ENCODE peak calls at places on chromosomes 6 and 20, in seven cellular contexts. One of them, this sample, is unnamed.

GRCh38 chr6:2111162-2111677 is 134.2 kb downstream of the GMDS start:
- DNase-seq in CD4-positive, alpha-beta memory T cell: no peak
- DNase-seq in GM23248: peak
- DNase-seq in neural progenitor cell: no peak
- DNase-seq in spleen: no peak
- DNase-seq in fibroblast of mammary gland: peak
- DNase-seq in esophagus squamous epithelium: no peak
- DNase-seq in this sample: no peak

GRCh38 chr20:17921774-17922173 is 46.8 kb downstream of the SNX5 start:
- DNase-seq in spleen: no peak
- DNase-seq in neural progenitor cell: no peak
- DNase-seq in esophagus squamous epithelium: no peak
- DNase-seq in GM23248: no peak
- DNase-seq in CD4-positive, alpha-beta memory T cell: no peak
- DNase-seq in fibroblast of mammary gland: no peak
- DNase-seq in this sample: no peak

GRCh38 chr6:101931766-101932165 is 538.3 kb downstream of the GRIK2 start:
- DNase-seq in spleen: no peak
- DNase-seq in esophagus squamous epithelium: no peak
- DNase-seq in fibroblast of mammary gland: no peak
- DNase-seq in neural progenitor cell: no peak
- DNase-seq in GM23248: peak
- DNase-seq in CD4-positive, alpha-beta memory T cell: no peak
- DNase-seq in this sample: no peak

GRCh38 chr6:1381397-1382330 is 7.7 kb upstream of the FOXF2 start:
- DNase-seq in neural progenitor cell: peak
- DNase-seq in esophagus squamous epithelium: no peak
- DNase-seq in CD4-positive, alpha-beta memory T cell: peak
- DNase-seq in fibroblast of mammary gland: no peak
- DNase-seq in spleen: peak
- DNase-seq in GM23248: peak
- DNase-seq in this sample: no peak

GRCh38 chr6:75386050-75386770 is 101.6 kb upstream of the TMEM30A start:
- DNase-seq in neural progenitor cell: no peak
- DNase-seq in GM23248: peak
- DNase-seq in spleen: no peak
- DNase-seq in CD4-positive, alpha-beta memory T cell: no peak
- DNase-seq in fibroblast of mammary gland: peak
- DNase-seq in esophagus squamous epithelium: no peak
- DNase-seq in this sample: peak

GRCh38 chr6:100427452-100427851 is 37.3 kb downstream of the SIM1 start:
- DNase-seq in GM23248: no peak
- DNase-seq in fibroblast of mammary gland: no peak
- DNase-seq in esophagus squamous epithelium: no peak
- DNase-seq in spleen: no peak
- DNase-seq in CD4-positive, alpha-beta memory T cell: no peak
- DNase-seq in neural progenitor cell: no peak
- DNase-seq in this sample: no peak

GRCh38 chr6:158049055-158050028 is 67.7 kb downstream of the SYNJ2 start:
- DNase-seq in neural progenitor cell: no peak
- DNase-seq in esophagus squamous epithelium: no peak
- DNase-seq in GM23248: no peak
- DNase-seq in spleen: no peak
- DNase-seq in fibroblast of mammary gland: no peak
- DNase-seq in CD4-positive, alpha-beta memory T cell: no peak
- DNase-seq in this sample: no peak

GRCh38 chr6:152206072-152206818 is 398.8 kb downstream of the ESR1 start:
- DNase-seq in esophagus squamous epithelium: no peak
- DNase-seq in CD4-positive, alpha-beta memory T cell: peak
- DNase-seq in spleen: no peak
- DNase-seq in GM23248: peak
- DNase-seq in neural progenitor cell: peak
- DNase-seq in fibroblast of mammary gland: peak
- DNase-seq in this sample: peak

GRCh38 chr6:27247133-27247836 is at the start of gene PRSS16:
- DNase-seq in neural progenitor cell: no peak
- DNase-seq in spleen: no peak
- DNase-seq in CD4-positive, alpha-beta memory T cell: no peak
- DNase-seq in GM23248: no peak
- DNase-seq in fibroblast of mammary gland: no peak
- DNase-seq in esophagus squamous epithelium: no peak
- DNase-seq in this sample: no peak

GRCh38 chr6:125268765-125269164 is 33.0 kb downstream of the HDDC2 start:
- DNase-seq in GM23248: no peak
- DNase-seq in neural progenitor cell: no peak
- DNase-seq in spleen: no peak
- DNase-seq in CD4-positive, alpha-beta memory T cell: no peak
- DNase-seq in esophagus squamous epithelium: no peak
- DNase-seq in fibroblast of mammary gland: no peak
- DNase-seq in this sample: no peak

GRCh38 chr6:157107915-157108651 is 215.2 kb downstream of the TMEM242 start:
- DNase-seq in CD4-positive, alpha-beta memory T cell: no peak
- DNase-seq in fibroblast of mammary gland: peak
- DNase-seq in esophagus squamous epithelium: no peak
- DNase-seq in spleen: no peak
- DNase-seq in neural progenitor cell: no peak
- DNase-seq in GM23248: peak
- DNase-seq in this sample: no peak

GRCh38 chr6:76792394-76792793 is 670.9 kb downstream of the HTR1B start:
- DNase-seq in fibroblast of mammary gland: peak
- DNase-seq in spleen: no peak
- DNase-seq in GM23248: peak
- DNase-seq in neural progenitor cell: no peak
- DNase-seq in esophagus squamous epithelium: no peak
- DNase-seq in CD4-positive, alpha-beta memory T cell: no peak
- DNase-seq in this sample: no peak

GRCh38 chr20:13113731-13114130 is 105.0 kb downstream of the SPTLC3 start:
- DNase-seq in CD4-positive, alpha-beta memory T cell: no peak
- DNase-seq in spleen: no peak
- DNase-seq in esophagus squamous epithelium: no peak
- DNase-seq in fibroblast of mammary gland: no peak
- DNase-seq in neural progenitor cell: no peak
- DNase-seq in GM23248: peak
- DNase-seq in this sample: no peak

GRCh38 chr20:49803418-49803817 is 9.2 kb upstream of the SLC9A8 start:
- DNase-seq in fibroblast of mammary gland: no peak
- DNase-seq in neural progenitor cell: no peak
- DNase-seq in spleen: no peak
- DNase-seq in CD4-positive, alpha-beta memory T cell: no peak
- DNase-seq in esophagus squamous epithelium: no peak
- DNase-seq in GM23248: no peak
- DNase-seq in this sample: no peak

GRCh38 chr20:49798718-49799117 is 13.9 kb upstream of the SLC9A8 start:
- DNase-seq in spleen: no peak
- DNase-seq in GM23248: no peak
- DNase-seq in CD4-positive, alpha-beta memory T cell: no peak
- DNase-seq in neural progenitor cell: no peak
- DNase-seq in esophagus squamous epithelium: no peak
- DNase-seq in fibroblast of mammary gland: no peak
- DNase-seq in this sample: no peak

GRCh38 chr20:49799698-49800097 is 12.9 kb upstream of the SLC9A8 start:
- DNase-seq in spleen: no peak
- DNase-seq in CD4-positive, alpha-beta memory T cell: no peak
- DNase-seq in neural progenitor cell: no peak
- DNase-seq in esophagus squamous epithelium: no peak
- DNase-seq in GM23248: no peak
- DNase-seq in fibroblast of mammary gland: no peak
- DNase-seq in this sample: no peak

GRCh38 chr20:49804364-49804763 is 8.3 kb upstream of the SLC9A8 start:
- DNase-seq in esophagus squamous epithelium: no peak
- DNase-seq in spleen: no peak
- DNase-seq in fibroblast of mammary gland: no peak
- DNase-seq in CD4-positive, alpha-beta memory T cell: no peak
- DNase-seq in neural progenitor cell: no peak
- DNase-seq in GM23248: no peak
- DNase-seq in this sample: no peak

DNA sequence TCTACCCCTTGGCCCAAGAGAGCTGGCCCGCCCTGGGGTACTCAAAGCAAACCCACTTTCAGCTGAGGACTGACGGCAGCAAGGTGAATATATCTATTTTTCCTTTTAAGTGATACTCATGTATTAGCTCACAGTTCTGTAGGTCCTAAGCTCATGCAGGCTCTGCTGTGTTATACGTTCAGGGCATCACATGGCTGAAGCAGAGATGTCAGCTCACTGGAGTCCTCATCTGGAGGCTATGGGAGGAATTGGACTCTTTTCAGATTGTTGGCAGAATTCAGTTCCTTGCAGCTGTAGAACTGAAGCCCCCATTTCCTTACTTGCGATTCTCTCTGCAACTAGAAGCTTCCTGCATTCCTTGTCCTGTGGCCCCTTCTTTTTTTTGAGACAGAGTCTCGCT is 10.7 kb upstream of the SLC9A8 start:
- DNase-seq in GM23248: no peak
- DNase-seq in neural progenitor cell: no peak
- DNase-seq in spleen: no peak
- DNase-seq in esophagus squamous epithelium: no peak
- DNase-seq in CD4-positive, alpha-beta memory T cell: no peak
- DNase-seq in fibroblast of mammary gland: no peak
- DNase-seq in this sample: no peak
- H3K4me3 ChIP-seq in GM23248: no peak
- H3K4me3 ChIP-seq in neural progenitor cell: no peak
- H3K4me3 ChIP-seq in spleen: no peak
- H3K4me3 ChIP-seq in esophagus squamous epithelium: no peak
- H3K4me3 ChIP-seq in CD4-positive, alpha-beta memory T cell: no peak
- H3K4me3 ChIP-seq in fibroblast of mammary gland: no peak
- H3K4me3 ChIP-seq in this sample: no peak

DNA sequence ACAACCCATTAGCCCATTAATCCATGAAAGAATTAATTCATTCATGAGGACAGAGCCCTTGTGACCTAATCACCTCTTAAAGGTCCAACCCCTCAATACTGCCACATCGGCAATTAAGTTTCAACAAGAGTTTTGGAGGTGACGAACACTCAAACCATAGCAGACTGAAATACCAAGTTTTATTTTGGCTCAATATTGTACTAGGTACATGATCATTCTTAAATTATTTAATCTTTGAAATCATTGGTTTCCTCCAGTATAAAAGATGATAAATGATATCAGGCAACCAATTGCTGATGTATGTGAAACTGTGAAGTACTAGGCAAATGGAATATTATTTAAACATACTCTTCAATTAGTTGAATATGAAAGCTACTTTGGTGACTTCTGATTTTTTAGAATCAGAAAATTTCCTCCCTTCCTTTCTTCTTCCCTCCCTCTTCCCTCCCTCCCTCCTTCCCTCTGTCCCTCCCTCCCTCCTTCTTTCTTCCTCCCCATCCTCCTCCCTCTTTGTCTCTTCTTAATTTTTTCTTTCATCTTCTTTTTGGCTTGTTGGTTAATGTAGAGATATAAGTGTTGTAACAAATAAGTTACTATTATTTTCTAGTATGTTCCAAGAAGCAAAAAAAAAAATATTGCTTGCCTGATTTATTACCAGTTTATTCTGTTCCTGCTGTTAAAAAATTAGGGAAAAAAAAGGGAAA is 233.8 kb upstream of the ZNF217 start:
- DNase-seq in esophagus squamous epithelium: no peak
- DNase-seq in neural progenitor cell: no peak
- DNase-seq in spleen: no peak
- DNase-seq in GM23248: peak
- DNase-seq in CD4-positive, alpha-beta memory T cell: no peak
- DNase-seq in fibroblast of mammary gland: no peak
- DNase-seq in this sample: no peak
- H3K4me3 ChIP-seq in esophagus squamous epithelium: no peak
- H3K4me3 ChIP-seq in neural progenitor cell: no peak
- H3K4me3 ChIP-seq in spleen: no peak
- H3K4me3 ChIP-seq in GM23248: peak
- H3K4me3 ChIP-seq in CD4-positive, alpha-beta memory T cell: no peak
- H3K4me3 ChIP-seq in fibroblast of mammary gland: peak
- H3K4me3 ChIP-seq in this sample: no peak

GRCh38 chr6:57173056-57173885 is 1.1 kb downstream of the BAG2 start:
- DNase-seq in CD4-positive, alpha-beta memory T cell: peak
- DNase-seq in GM23248: peak
- DNase-seq in esophagus squamous epithelium: no peak
- DNase-seq in neural progenitor cell: peak
- DNase-seq in spleen: peak
- DNase-seq in fibroblast of mammary gland: no peak
- DNase-seq in this sample: no peak

GRCh38 chr6:57173886-57174510 is 1.9 kb downstream of the BAG2 start:
- DNase-seq in GM23248: peak
- DNase-seq in esophagus squamous epithelium: no peak
- DNase-seq in neural progenitor cell: peak
- DNase-seq in CD4-positive, alpha-beta memory T cell: no peak
- DNase-seq in spleen: no peak
- DNase-seq in fibroblast of mammary gland: peak
- DNase-seq in this sample: no peak

GRCh38 chr6:57172136-57173055 is at the start of gene BAG2:
- DNase-seq in esophagus squamous epithelium: peak
- DNase-seq in GM23248: peak
- DNase-seq in CD4-positive, alpha-beta memory T cell: peak
- DNase-seq in neural progenitor cell: peak
- DNase-seq in spleen: peak
- DNase-seq in fibroblast of mammary gland: peak
- DNase-seq in this sample: peak

GRCh38 chr6:57177545-57178225 is 5.6 kb downstream of the BAG2 start:
- DNase-seq in fibroblast of mammary gland: peak
- DNase-seq in CD4-positive, alpha-beta memory T cell: no peak
- DNase-seq in neural progenitor cell: no peak
- DNase-seq in esophagus squamous epithelium: no peak
- DNase-seq in spleen: no peak
- DNase-seq in GM23248: peak
- DNase-seq in this sample: no peak

DNA sequence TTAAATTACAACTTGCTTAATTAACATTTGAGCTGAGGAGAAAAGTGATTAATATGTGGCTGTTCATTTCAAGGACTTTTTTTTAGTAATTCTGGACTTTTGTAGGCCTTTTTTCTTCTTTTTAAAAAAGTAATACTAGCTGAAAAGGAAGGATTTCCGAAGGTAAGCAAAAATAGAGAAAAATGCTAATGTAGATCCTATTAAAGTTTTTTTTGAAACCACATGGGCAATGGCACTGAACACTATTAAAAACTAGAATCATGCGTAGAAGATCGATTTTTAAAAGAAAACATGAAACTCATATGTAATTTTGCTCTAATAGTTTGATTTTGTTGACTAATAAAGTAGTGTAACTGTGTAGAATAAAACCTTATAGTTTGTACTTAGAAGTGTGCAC is 2.4 kb downstream of the BAG2 start:
- DNase-seq in esophagus squamous epithelium: no peak
- DNase-seq in fibroblast of mammary gland: no peak
- DNase-seq in neural progenitor cell: no peak
- DNase-seq in GM23248: no peak
- DNase-seq in CD4-positive, alpha-beta memory T cell: no peak
- DNase-seq in spleen: no peak
- DNase-seq in this sample: no peak
- H3K4me3 ChIP-seq in esophagus squamous epithelium: peak
- H3K4me3 ChIP-seq in fibroblast of mammary gland: peak
- H3K4me3 ChIP-seq in neural progenitor cell: no peak
- H3K4me3 ChIP-seq in GM23248: peak
- H3K4me3 ChIP-seq in CD4-positive, alpha-beta memory T cell: no peak
- H3K4me3 ChIP-seq in spleen: no peak
- H3K4me3 ChIP-seq in this sample: no peak

DNA sequence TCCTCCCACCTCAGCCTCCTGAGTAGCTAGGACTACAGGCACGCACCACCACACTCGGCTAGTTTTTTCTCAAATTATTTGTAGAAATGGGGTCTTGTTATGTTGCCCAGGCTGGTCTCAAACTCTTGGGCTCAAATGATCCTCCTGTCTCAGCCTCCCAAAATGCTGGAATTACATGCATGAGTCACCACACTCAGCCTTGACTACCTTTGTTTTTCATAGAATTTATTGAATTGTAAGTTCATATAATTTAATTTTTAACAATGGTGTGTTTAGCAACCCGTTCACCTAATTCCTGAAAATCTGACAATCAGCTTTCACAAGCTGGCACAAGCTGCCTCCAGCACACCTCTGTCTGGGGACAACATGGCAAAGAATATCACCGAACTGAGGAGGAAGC is 3.1 kb downstream of the RIPOR3 start:
- DNase-seq in fibroblast of mammary gland: no peak
- DNase-seq in neural progenitor cell: no peak
- DNase-seq in spleen: no peak
- DNase-seq in GM23248: no peak
- DNase-seq in CD4-positive, alpha-beta memory T cell: no peak
- DNase-seq in esophagus squamous epithelium: no peak
- DNase-seq in this sample: no peak
- H3K4me3 ChIP-seq in fibroblast of mammary gland: no peak
- H3K4me3 ChIP-seq in neural progenitor cell: no peak
- H3K4me3 ChIP-seq in spleen: no peak
- H3K4me3 ChIP-seq in GM23248: no peak
- H3K4me3 ChIP-seq in CD4-positive, alpha-beta memory T cell: no peak
- H3K4me3 ChIP-seq in esophagus squamous epithelium: no peak
- H3K4me3 ChIP-seq in this sample: no peak